ENCODE peak calls at places on chromosomes 3 and 15, in six cellular contexts. S is AG09309, F is GM06990, H is retinal pigment epithelial cell, Z is progenitor cell of endocrine pancreas, M is lung. Y is an unnamed sample.

GRCh38 chr3:125591116-125591755 is 4.1 kb downstream of the OSBPL11 start:
- DNase-seq in S (no peak), F (no peak), H (no peak), Z (no peak), M (no peak), Y (no peak)

GRCh38 chr3:117661636-117662095 is 952.1 kb downstream of the TUSC7 start:
- DNase-seq in S (no peak), F (no peak), H (no peak), Z (no peak), M (no peak), Y (no peak)

GRCh38 chr3:50236484-50237132 is 604 bp downstream of the GNAI2 start:
- DNase-seq in S (no peak), F (no peak), H (no peak), Z (no peak), M (no peak), Y (no peak)

GRCh38 chr15:29283371-29283770 is 13.7 kb upstream of the NSMCE3 start:
- DNase-seq in S (no peak), F (no peak), H (no peak), Z (no peak), M (no peak), Y (no peak)

GRCh38 chr3:151319613-151320012 is 3.0 kb upstream of the GPR87 start:
- DNase-seq in S (no peak), F (no peak), H (no peak), Z (no peak), M (no peak), Y (no peak)

GRCh38 chr3:64977308-64978100 is 289.7 kb upstream of the ADAMTS9 start:
- DNase-seq in S (no peak), F (no peak), H (peak; percentile 32), Z (no peak), M (no peak), Y (no peak)

GRCh38 chr15:39079296-39079834 is 501.5 kb upstream of the THBS1 start:
- DNase-seq in S (no peak), F (no peak), H (peak; percentile 59), Z (no peak), M (no peak), Y (no peak)

GRCh38 chr15:59224474-59224873 is 17.8 kb downstream of the LDHAL6B start:
- DNase-seq in S (no peak), F (no peak), H (no peak), Z (no peak), M (no peak), Y (no peak)

GRCh38 chr3:101292027-101292426 is 28.3 kb downstream of the IMPG2 start:
- DNase-seq in S (no peak), F (no peak), H (no peak), Z (no peak), M (no peak), Y (no peak)

GRCh38 chr3:128841926-128842920 is 37.2 kb upstream of the ACAD9 start:
- DNase-seq in S (no peak), F (no peak), H (no peak), Z (no peak), M (no peak), Y (no peak)

GRCh38 chr3:139764069-139764905 is 86.5 kb upstream of the NMNAT3 start:
- DNase-seq in S (no peak), F (no peak), H (no peak), Z (no peak), M (no peak), Y (no peak)

GRCh38 chr15:64209680-64210334 is 47.0 kb upstream of the PPIB start:
- DNase-seq in S (no peak), F (peak; percentile 13), H (no peak), Z (no peak), M (no peak), Y (peak; percentile 32)

GRCh38 chr15:66691727-66692126 is 10.3 kb upstream of the SMAD6 start:
- DNase-seq in S (no peak), F (no peak), H (no peak), Z (no peak), M (no peak), Y (no peak)

GRCh38 chr3:71128951-71129350 is 454.6 kb downstream of the FOXP1 start:
- DNase-seq in S (no peak), F (no peak), H (no peak), Z (no peak), M (no peak), Y (no peak)

GRCh38 chr3:44832032-44832431 is 29.7 kb upstream of the TMEM42 start:
- DNase-seq in S (no peak), F (no peak), H (no peak), Z (no peak), M (no peak), Y (no peak)

GRCh38 chr15:96052572-96053038 is 277.9 kb upstream of the NR2F2 start:
- DNase-seq in S (no peak), F (no peak), H (no peak), Z (peak; percentile 13), M (no peak), Y (no peak)

GRCh38 chr3:33936921-33937210 is 138.4 kb downstream of the PDCD6IP start:
- DNase-seq in S (no peak), F (no peak), H (no peak), Z (no peak), M (no peak), Y (no peak)

GRCh38 chr3:165797551-165797950 is 39.7 kb downstream of the BCHE start:
- DNase-seq in S (no peak), F (no peak), H (no peak), Z (no peak), M (no peak), Y (no peak)

GRCh38 chr3:155106059-155106458 is 25.9 kb downstream of the MME start:
- DNase-seq in S (no peak), F (no peak), H (no peak), Z (no peak), M (no peak), Y (no peak)

GRCh38 chr15:42693942-42694341 is 43.0 kb downstream of the CDAN1 start:
- DNase-seq in S (no peak), F (no peak), H (no peak), Z (no peak), M (no peak), Y (no peak)

GRCh38 chr15:77826006-77826695 is 193.4 kb upstream of the LINGO1 start:
- DNase-seq in S (no peak), F (no peak), H (no peak), Z (no peak), M (no peak), Y (no peak)

GRCh38 chr3:160135850-160136249 is 89.4 kb upstream of the C3orf80 start:
- DNase-seq in S (no peak), F (no peak), H (no peak), Z (no peak), M (no peak), Y (no peak)

GRCh38 chr15:40550381-40551037 is 14.3 kb downstream of the CCDC32 start:
- DNase-seq in S (no peak), F (peak; percentile 68), H (no peak), Z (no peak), M (no peak), Y (peak; percentile 60)

GRCh38 chr3:77931272-77932009 is 891.5 kb downstream of the ROBO2 start:
- DNase-seq in S (peak; percentile 10), F (no peak), H (no peak), Z (no peak), M (no peak), Y (no peak)

GRCh38 chr3:169526246-169526645 is 137.3 kb downstream of the MECOM start:
- DNase-seq in S (no peak), F (no peak), H (no peak), Z (no peak), M (no peak), Y (no peak)

GRCh38 chr3:186472466-186473008 is 71.6 kb downstream of the CRYGS start:
- DNase-seq in S (no peak), F (no peak), H (no peak), Z (no peak), M (no peak), Y (no peak)

GRCh38 chr3:99967796-99968195 is 146.5 kb downstream of the FILIP1L start:
- DNase-seq in S (no peak), F (no peak), H (no peak), Z (no peak), M (no peak), Y (no peak)

GRCh38 chr3:99970198-99970597 is 144.1 kb downstream of the FILIP1L start:
- DNase-seq in S (no peak), F (peak; percentile 28), H (no peak), Z (no peak), M (no peak), Y (peak; percentile 39)

GRCh38 chr3:99966657-99967420 is 147.5 kb downstream of the FILIP1L start:
- DNase-seq in S (no peak), F (no peak), H (peak; percentile 92), Z (no peak), M (no peak), Y (no peak)

GRCh38 chr3:99971761-99972160 is 142.5 kb downstream of the FILIP1L start:
- DNase-seq in S (no peak), F (no peak), H (no peak), Z (no peak), M (no peak), Y (no peak)

DNA sequence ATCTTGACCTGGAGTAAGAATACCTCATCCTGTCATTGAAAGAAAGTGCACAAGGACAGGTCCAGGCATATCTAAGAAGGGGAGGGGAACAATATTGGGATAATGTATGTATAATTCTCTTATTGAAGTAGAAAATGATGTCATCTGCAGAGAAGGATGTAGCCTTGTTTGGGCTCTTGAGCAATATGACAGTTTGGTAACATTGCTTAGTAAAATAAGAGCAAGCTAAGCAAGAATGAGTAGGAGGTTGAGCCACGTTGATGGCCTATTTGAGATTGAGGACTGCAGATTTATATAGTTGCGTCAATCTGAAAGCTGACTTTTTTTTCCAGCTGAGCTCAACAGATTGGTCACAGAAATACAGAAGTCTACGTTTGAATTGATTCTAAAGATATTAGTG is 145.2 kb downstream of the FILIP1L start:
- DNase-seq in S (no peak), F (no peak), H (no peak), Z (no peak), M (no peak), Y (no peak)
- TF ChIP-seq CTCF in S (no peak), F (no peak), H (no peak), Z (no peak), M (no peak), Y (no peak)

GRCh38 chr3:54891540-54891897 is 36.3 kb downstream of the LRTM1 start:
- DNase-seq in S (peak; percentile 90), F (no peak), H (peak; percentile 82), Z (no peak), M (peak; percentile 84), Y (no peak)
- TF ChIP-seq CTCF in S (peak; percentile 69), F (no peak), H (peak; percentile 73), Z (peak; percentile 14), M (no peak), Y (no peak)

GRCh38 chr3:13308406-13308805 is 111.7 kb downstream of the NUP210 start:
- DNase-seq in S (no peak), F (no peak), H (peak; percentile 26), Z (no peak), M (no peak), Y (peak; percentile 38)
- TF ChIP-seq CTCF in S (peak; percentile 37), F (peak; percentile 66), H (peak; percentile 78), Z (peak; percentile 50), M (no peak), Y (no peak)

DNA sequence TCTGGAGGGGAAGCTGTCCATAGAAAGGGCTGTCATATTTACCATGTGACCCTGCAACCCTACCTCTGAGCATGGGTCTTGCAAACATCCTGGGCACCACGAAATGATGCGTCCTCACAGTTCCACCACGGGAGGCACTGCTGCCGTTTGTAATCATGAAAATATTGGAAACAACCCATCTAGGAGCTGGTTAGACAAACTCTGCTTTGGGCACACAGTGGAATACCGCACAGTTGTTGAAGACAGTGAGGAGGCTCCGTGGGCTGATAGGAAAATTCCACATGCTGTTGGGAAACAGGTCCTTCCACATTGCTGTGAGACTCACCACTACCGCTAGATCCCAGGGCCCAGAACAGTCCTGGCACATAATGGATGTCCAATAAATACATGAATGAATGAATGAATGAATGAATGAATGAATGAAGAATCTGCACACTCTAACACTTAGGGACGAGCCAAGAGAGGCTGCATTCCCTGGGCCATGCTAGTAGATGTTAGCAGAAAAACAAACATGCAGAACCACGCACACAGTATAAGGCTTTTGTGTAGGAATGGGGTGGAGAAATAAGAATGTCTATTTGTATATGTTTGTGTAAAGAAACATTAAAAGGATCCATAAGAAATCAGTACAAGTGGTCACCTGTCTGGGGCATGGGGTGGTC is 40.6 kb downstream of the TPRA1 start:
- DNase-seq in S (no peak), F (no peak), H (no peak), Z (no peak), M (no peak), Y (no peak)
- TF ChIP-seq CTCF in S (no peak), F (no peak), H (no peak), Z (no peak), M (no peak), Y (no peak)

Y was measured in GM20000.